ENCODE peak calls at places on chromosomes 12 and 14, in five cellular contexts. F is A549, N is H1, H is GM12878, R is HepG2. Z is an unnamed sample. For H3K4me1, the result is how much of the 10 kb centered on the place peaks cover.

GRCh38 chr14:21104448-21105060 is 3.7 kb downstream of the TMEM253 start:
- DNase-seq in F (peak), N (no peak), H (no peak), R (no peak), Z (peak)

GRCh38 chr14:24165785-24166184 is 4.7 kb downstream of the IRF9 start:
- DNase-seq in F (no peak), N (no peak), H (no peak), R (no peak), Z (no peak)

GRCh38 chr12:4274960-4275868 is 1.7 kb downstream of the CCND2 start:
- DNase-seq in F (no peak), N (peak), H (no peak), R (no peak), Z (peak)

GRCh38 chr12:113702796-113703195 is 231.1 kb upstream of the LHX5 start:
- DNase-seq in F (no peak), N (no peak), H (no peak), R (no peak), Z (no peak)

GRCh38 chr12:83128529-83128928 is 441.8 kb downstream of the TMTC2 start:
- DNase-seq in F (no peak), N (no peak), H (no peak), R (no peak), Z (no peak)

GRCh38 chr12:81114241-81114640 is 36.4 kb downstream of the ACSS3 start:
- DNase-seq in F (no peak), N (no peak), H (no peak), R (no peak), Z (no peak)

GRCh38 chr12:14774074-14774943 is 29.0 kb downstream of the WBP11 start:
- DNase-seq in F (peak), N (peak), H (peak), R (peak), Z (no peak)

GRCh38 chr14:32998433-32998832 is 59.8 kb downstream of the NPAS3 start:
- DNase-seq in F (no peak), N (no peak), H (no peak), R (no peak), Z (no peak)

GRCh38 chr12:51661199-51661598 is 70.2 kb downstream of the SCN8A start:
- DNase-seq in F (no peak), N (no peak), H (no peak), R (no peak), Z (no peak)

GRCh38 chr14:76780360-76780759 is 19.1 kb downstream of the VASH1 start:
- DNase-seq in F (no peak), N (no peak), H (no peak), R (no peak), Z (no peak)

GRCh38 chr12:107503129-107503850 is 182.3 kb upstream of the PWP1 start:
- DNase-seq in F (no peak), N (no peak), H (no peak), R (peak), Z (no peak)

GRCh38 chr14:103628221-103628683 is 759 bp upstream of the KLC1 start:
- DNase-seq in F (peak), N (peak), H (no peak), R (no peak), Z (peak)

GRCh38 chr12:11892065-11892391 is 178.7 kb upstream of the BCL2L14 start:
- DNase-seq in F (peak), N (no peak), H (no peak), R (peak), Z (no peak)

GRCh38 chr12:15625075-15625474 is 164.1 kb downstream of the EPS8 start:
- DNase-seq in F (no peak), N (no peak), H (no peak), R (peak), Z (no peak)

GRCh38 chr12:29744365-29744764 is 39.4 kb downstream of the TMTC1 start:
- DNase-seq in F (no peak), N (no peak), H (no peak), R (no peak), Z (no peak)

GRCh38 chr14:69547701-69548348 is 26.8 kb downstream of the CCDC177 start:
- DNase-seq in F (no peak), N (peak), H (no peak), R (no peak), Z (peak)

GRCh38 chr12:113299619-113300237 is 35.2 kb downstream of the SLC8B1 start:
- DNase-seq in F (peak), N (no peak), H (no peak), R (peak), Z (peak)

GRCh38 chr12:81668475-81668874 is 90.7 kb downstream of the PPFIA2 start:
- DNase-seq in F (peak), N (no peak), H (no peak), R (no peak), Z (no peak)

GRCh38 chr14:71050227-71050823 is 143.1 kb downstream of the PCNX1 start:
- DNase-seq in F (peak), N (no peak), H (no peak), R (no peak), Z (no peak)

GRCh38 chr12:45622210-45622937 is 107.1 kb upstream of the ARID2 start:
- DNase-seq in F (no peak), N (no peak), H (no peak), R (no peak), Z (no peak)

GRCh38 chr12:79317184-79317847 is 373.4 kb downstream of the PAWR start:
- DNase-seq in F (no peak), N (no peak), H (no peak), R (no peak), Z (no peak)

GRCh38 chr12:58757422-58757821 is 162.9 kb downstream of the LRIG3 start:
- DNase-seq in F (no peak), N (no peak), H (no peak), R (no peak), Z (no peak)

GRCh38 chr12:34301251-34302130 is 279.2 kb downstream of the ALG10 start:
- DNase-seq in F (no peak), N (no peak), H (no peak), R (no peak), Z (no peak)

GRCh38 chr14:63361790-63362189 is 43.1 kb upstream of the GPHB5 start:
- DNase-seq in F (no peak), N (no peak), H (no peak), R (no peak), Z (no peak)

GRCh38 chr12:45401008-45401407 is 185.1 kb downstream of the ANO6 start:
- DNase-seq in F (no peak), N (no peak), H (no peak), R (no peak), Z (no peak)

GRCh38 chr12:25590021-25590721 is 37.1 kb upstream of the LMNTD1 start:
- DNase-seq in F (no peak), N (no peak), H (no peak), R (no peak), Z (no peak)

GRCh38 chr12:25587346-25587745 is 34.3 kb upstream of the LMNTD1 start:
- DNase-seq in F (no peak), N (no peak), H (no peak), R (no peak), Z (no peak)

GRCh38 chr12:25592725-25593495 is 39.8 kb upstream of the LMNTD1 start:
- DNase-seq in F (no peak), N (no peak), H (no peak), R (no peak), Z (no peak)

GRCh38 chr12:25594376-25594775 is 41.3 kb upstream of the LMNTD1 start:
- DNase-seq in F (no peak), N (no peak), H (no peak), R (no peak), Z (no peak)

GRCh38 chr12:25591132-25591531 is 38.0 kb upstream of the LMNTD1 start:
- DNase-seq in F (peak), N (peak), H (no peak), R (no peak), Z (no peak)
- TF ChIP-seq KDM1A in F (no peak), N (no peak), H (no peak), R (no peak), Z (no peak)

DNA sequence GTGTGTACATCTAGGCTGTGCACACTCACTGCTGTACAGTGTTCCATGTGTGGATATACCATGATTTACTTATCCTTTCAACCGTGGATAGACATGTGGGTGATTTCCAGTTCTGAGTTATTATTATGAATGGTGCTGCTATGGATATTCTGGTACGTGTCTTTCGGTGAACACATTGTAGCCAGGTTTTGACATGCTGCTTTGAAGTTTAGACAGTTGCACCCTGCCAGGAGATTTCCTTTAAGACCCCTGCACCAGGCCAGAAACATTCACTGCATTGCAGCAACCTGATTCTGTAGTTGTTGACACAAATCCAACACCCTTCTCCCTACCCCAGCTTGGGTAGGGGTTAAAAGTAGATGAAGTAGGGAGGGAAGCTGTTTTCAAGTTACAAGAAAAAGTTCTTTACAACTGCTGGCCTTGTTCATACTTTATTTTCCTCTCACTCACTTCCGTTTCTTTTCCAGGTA is 11.8 kb upstream of the LTA4H start:
- DNase-seq in F (no peak), N (no peak), H (no peak), R (no peak), Z (no peak)
- H3K4me1 ChIP-seq in F (under half), N (under half), H (under half), R (under half), Z (under half)

GRCh38 chr14:59055439-59056045 is 132.9 kb upstream of the DAAM1 start:
- DNase-seq in F (peak), N (no peak), H (peak), R (peak), Z (peak)

GRCh38 chr14:59063259-59063658 is 125.2 kb upstream of the DAAM1 start:
- DNase-seq in F (no peak), N (no peak), H (no peak), R (no peak), Z (no peak)

GRCh38 chr14:59060841-59061240 is 127.6 kb upstream of the DAAM1 start:
- DNase-seq in F (no peak), N (no peak), H (no peak), R (no peak), Z (no peak)

DNA sequence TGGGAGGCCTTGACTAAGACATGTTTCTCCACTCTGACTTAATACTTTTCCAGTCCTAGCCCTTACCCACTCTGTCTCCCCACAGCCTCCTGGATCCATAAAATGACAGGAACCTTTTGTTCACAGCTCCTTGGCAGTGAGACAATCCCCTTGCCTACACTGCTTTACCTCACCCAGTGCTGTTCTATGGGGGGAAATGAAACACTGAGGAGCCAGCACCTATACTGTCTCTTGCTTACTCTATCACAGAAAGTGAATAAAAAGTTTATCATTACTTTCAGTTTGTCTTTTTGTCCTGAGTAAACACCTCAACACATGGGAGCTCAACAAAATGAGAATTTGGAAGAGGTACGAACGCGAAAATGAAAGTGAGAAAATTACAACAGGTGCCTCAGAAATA is 127.2 kb upstream of the DAAM1 start:
- DNase-seq in F (no peak), N (no peak), H (no peak), R (no peak), Z (no peak)
- TF ChIP-seq KDM1A in F (no peak), N (no peak), H (no peak), R (no peak), Z (no peak)

GRCh38 chr12:64678248-64678647 is 68.0 kb downstream of the RASSF3 start:
- DNase-seq in F (no peak), N (no peak), H (no peak), R (no peak), Z (no peak)
- H3K4me1 ChIP-seq in F (half or more), N (under half), H (half or more), R (half or more), Z (under half)

GRCh38 chr12:95605087-95605486 is 53.8 kb upstream of the USP44 start:
- DNase-seq in F (peak), N (no peak), H (no peak), R (no peak), Z (no peak)
- TF ChIP-seq KDM1A in F (no peak), N (no peak), H (no peak), R (no peak), Z (no peak)

GRCh38 chr14:89409961-89410360 is 7.1 kb downstream of the FOXN3 start:
- DNase-seq in F (no peak), N (no peak), H (no peak), R (no peak), Z (no peak)

GRCh38 chr14:89407856-89408255 is 9.2 kb downstream of the FOXN3 start:
- DNase-seq in F (no peak), N (no peak), H (no peak), R (no peak), Z (no peak)

GRCh38 chr14:89411976-89412375 is 5.1 kb downstream of the FOXN3 start:
- DNase-seq in F (no peak), N (no peak), H (no peak), R (no peak), Z (no peak)

GRCh38 chr14:89406941-89407340 is 10.1 kb downstream of the FOXN3 start:
- DNase-seq in F (no peak), N (no peak), H (no peak), R (no peak), Z (no peak)

DNA sequence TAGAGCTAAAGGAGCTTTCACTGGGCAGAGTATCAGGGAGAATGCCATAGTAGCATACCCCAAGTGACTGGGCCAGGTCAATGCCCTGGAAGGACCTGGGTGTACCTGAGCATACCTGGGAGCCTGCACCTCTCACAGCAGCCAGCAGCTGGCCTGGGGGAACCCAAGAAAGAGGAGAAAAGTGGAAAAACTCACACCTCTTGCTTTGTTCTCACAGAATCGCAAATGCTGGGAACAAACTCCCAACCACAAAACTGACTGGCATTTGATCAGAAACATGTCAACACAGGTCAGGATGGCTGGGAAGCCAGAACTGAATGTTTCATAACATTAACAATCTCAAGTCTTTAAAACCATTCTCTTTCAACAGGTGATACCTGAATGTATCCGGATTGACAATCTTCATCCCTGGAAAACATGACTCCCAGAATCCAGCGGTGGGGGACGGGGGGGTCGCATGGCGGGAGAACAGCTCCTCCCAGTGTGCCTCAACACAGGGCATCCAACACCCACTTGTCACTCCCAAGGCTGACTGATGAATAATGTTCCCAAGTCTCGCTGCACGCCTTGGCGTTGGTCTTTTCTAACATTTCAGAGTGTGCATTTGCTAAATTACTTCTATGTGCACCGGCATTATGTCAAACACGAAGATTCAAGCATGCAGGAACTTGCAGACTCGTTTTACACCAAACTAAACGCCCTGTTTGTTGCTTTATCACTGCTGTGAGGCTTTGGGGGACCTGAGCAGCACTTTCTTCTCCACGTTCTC is 7.9 kb downstream of the FOXN3 start:
- DNase-seq in F (no peak), N (no peak), H (no peak), R (no peak), Z (no peak)
- H3K4me1 ChIP-seq in F (under half), N (under half), H (under half), R (half or more), Z (under half)

GRCh38 chr12:71727958-71728357 is 26.7 kb upstream of the RAB21 start:
- DNase-seq in F (no peak), N (no peak), H (no peak), R (no peak), Z (no peak)

GRCh38 chr12:71730936-71731335 is 23.7 kb upstream of the RAB21 start:
- DNase-seq in F (no peak), N (no peak), H (no peak), R (no peak), Z (no peak)

GRCh38 chr12:71732357-71732712 is 22.3 kb upstream of the RAB21 start:
- DNase-seq in F (no peak), N (no peak), H (no peak), R (no peak), Z (no peak)

GRCh38 chr12:71726548-71726947 is 28.1 kb upstream of the RAB21 start:
- DNase-seq in F (no peak), N (no peak), H (no peak), R (peak), Z (no peak)

GRCh38 chr12:71731439-71732356 is 23.0 kb upstream of the RAB21 start:
- DNase-seq in F (peak), N (peak), H (no peak), R (peak), Z (no peak)
- TF ChIP-seq KDM1A in F (no peak), N (no peak), H (no peak), R (no peak), Z (no peak)

DNA sequence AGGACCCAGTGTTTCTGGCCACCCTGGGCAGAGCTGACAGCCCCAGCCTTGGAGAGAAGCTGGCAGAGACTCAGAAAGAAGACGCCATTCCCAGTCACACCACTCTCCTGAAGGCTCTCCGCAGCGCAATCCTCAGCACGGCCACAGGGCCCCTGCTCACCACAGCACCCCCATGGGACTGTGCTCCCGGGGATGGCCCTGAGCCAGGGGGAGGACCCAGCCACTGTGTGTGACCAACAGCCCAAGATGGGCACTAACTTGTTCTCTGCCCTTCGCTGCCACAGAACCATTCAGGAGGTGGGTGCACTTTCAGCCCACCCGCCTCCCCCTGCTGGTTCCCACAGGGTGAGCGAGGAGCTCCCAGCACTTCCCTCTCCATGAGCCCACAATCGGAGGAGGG is 57.1 kb downstream of the CCNK start:
- DNase-seq in F (no peak), N (no peak), H (no peak), R (no peak), Z (no peak)
- H3K4me1 ChIP-seq in F (half or more), N (under half), H (under half), R (under half), Z (under half)

GRCh38 chr14:22780105-22780679 is 13.7 kb downstream of the OXA1L start:
- DNase-seq in F (no peak), N (no peak), H (no peak), R (peak), Z (no peak)
- TF ChIP-seq KDM1A in F (no peak), N (no peak), H (no peak), R (no peak), Z (no peak)

GRCh38 chr14:91114079-91115065 is 499 bp downstream of the DGLUCY start:
- DNase-seq in F (no peak), N (peak), H (peak), R (peak), Z (peak)
- H3K4me1 ChIP-seq in F (under half), N (under half), H (under half), R (half or more), Z (under half)

Z was measured in K562.